ENCODE peak calls at places on chromosomes 11 and 22, in seven cellular contexts. L is H9, U is neuronal stem cell, Z is IMR-90, T is H1, W is mesenchymal stem cell, B is mesendoderm. J is an unnamed sample.

GRCh38 chr11:123798513-123799252 is 7.5 kb downstream of the OR6M1 start:
- DNase-seq in L (no peak), T (no peak), U (no peak), W (no peak), Z (no peak), B (no peak), J (no peak)

GRCh38 chr11:62446091-62446490 is 27.3 kb downstream of the SCGB1A1 start:
- DNase-seq in Z (no peak), T (no peak), L (no peak), W (no peak), U (no peak), B (no peak), J (no peak)

GRCh38 chr11:73193251-73194033 is 24.6 kb upstream of the P2RY2 start:
- DNase-seq in B (no peak), W (no peak), Z (no peak), T (no peak), L (no peak), U (no peak), J (peak)

GRCh38 chr22:20267441-20268288 is 453 bp downstream of the RTN4R start:
- DNase-seq in T (no peak), W (no peak), U (no peak), Z (no peak), L (no peak), B (peak), J (peak)

GRCh38 chr11:64361659-64362058 is 2.7 kb downstream of the RPS6KA4 start:
- DNase-seq in U (no peak), Z (no peak), T (no peak), L (no peak), B (no peak), W (no peak), J (no peak)

GRCh38 chr22:43792905-43793304 is 19.2 kb downstream of the EFCAB6 start:
- DNase-seq in U (no peak), W (no peak), T (no peak), Z (no peak), B (no peak), L (no peak), J (no peak)

GRCh38 chr11:16893456-16894076 is 120.6 kb downstream of the PLEKHA7 start:
- DNase-seq in L (no peak), U (no peak), Z (no peak), T (no peak), B (peak), W (no peak), J (peak)

GRCh38 chr22:28341001-28341400 is 338.6 kb downstream of the TTC28 start:
- DNase-seq in T (no peak), W (no peak), B (no peak), U (no peak), L (no peak), Z (peak), J (no peak)

DNA sequence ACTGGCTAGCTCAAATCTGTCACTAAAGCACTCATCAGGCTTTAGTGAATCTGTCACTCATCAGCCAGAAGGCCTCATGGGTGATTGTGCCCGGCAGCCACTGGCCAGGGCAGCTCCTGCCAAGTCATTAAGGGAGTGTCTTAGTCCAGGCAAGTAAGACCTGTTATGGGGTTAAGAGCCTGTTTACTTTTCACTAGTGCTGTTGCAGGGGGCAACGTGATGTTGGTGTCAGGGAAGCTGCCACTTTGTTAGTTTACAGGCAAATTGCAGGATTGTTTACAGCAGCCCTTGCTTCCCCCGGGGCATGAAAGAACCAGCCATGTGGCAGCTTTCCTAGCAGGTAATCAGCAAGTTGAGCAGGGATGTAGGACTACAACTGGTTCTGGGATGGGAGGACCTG is 155.6 kb upstream of the NCAM1 start:
- DNase-seq in L (no peak), U (no peak), W (no peak), B (no peak), T (no peak), Z (no peak), J (no peak)
- H3K18ac ChIP-seq in L (no peak), U (no peak), W (no peak), B (no peak), T (no peak), Z (no peak), J (no peak)

GRCh38 chr11:67431346-67432249 is 3.3 kb downstream of the RPS6KB2 start:
- DNase-seq in Z (no peak), B (no peak), T (no peak), L (no peak), W (no peak), U (no peak), J (peak)

GRCh38 chr11:67433536-67434394 is 3.7 kb downstream of the PTPRCAP start:
- DNase-seq in W (no peak), L (no peak), B (no peak), Z (no peak), T (no peak), U (no peak), J (no peak)

GRCh38 chr11:67434395-67434881 is 3.0 kb downstream of the PTPRCAP start:
- DNase-seq in L (no peak), T (no peak), B (no peak), U (no peak), W (no peak), Z (no peak), J (no peak)

GRCh38 chr11:67435031-67435726 is 2.3 kb downstream of the PTPRCAP start:
- DNase-seq in T (no peak), U (no peak), W (no peak), Z (no peak), L (no peak), B (no peak), J (no peak)

GRCh38 chr11:67432655-67433349 is 4.5 kb downstream of the RPS6KB2 start:
- DNase-seq in T (no peak), B (no peak), L (no peak), U (no peak), Z (no peak), W (no peak), J (no peak)
- H3K18ac ChIP-seq in T (no peak), B (no peak), L (no peak), U (no peak), Z (no peak), W (no peak), J (no peak)

DNA sequence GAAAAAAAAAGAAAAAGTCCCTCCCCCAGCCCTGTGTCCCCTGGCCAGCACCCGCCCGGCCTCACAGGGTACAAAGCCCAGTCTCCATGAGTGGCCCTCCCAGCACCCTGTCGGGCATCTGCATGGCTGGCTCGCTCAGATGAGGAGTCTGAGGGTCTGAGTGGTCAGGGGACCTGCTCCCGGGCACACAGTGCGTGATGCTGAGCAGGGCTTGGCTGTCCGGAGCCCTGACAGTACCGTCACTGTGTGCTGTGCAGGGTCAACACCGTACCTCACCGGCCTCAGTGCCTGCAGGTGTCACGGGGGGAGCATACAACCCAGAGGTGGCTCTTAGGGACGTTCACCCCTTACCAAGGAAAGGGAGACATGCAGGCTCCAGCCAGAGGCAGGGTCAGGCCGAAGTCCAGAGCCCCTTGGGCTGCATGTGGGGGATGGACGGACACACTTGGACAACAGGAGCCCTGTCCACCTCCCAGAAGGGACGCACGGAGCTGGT is 3.6 kb upstream of the PLXNB2 start:
- DNase-seq in L (no peak), T (no peak), Z (no peak), U (no peak), B (no peak), W (no peak), J (no peak)
- H3K18ac ChIP-seq in L (peak), T (no peak), Z (no peak), U (peak), B (no peak), W (no peak), J (no peak)

GRCh38 chr11:86674965-86675364 is 2.5 kb upstream of the ME3 start:
- DNase-seq in T (no peak), B (no peak), Z (no peak), U (no peak), W (no peak), L (no peak), J (no peak)

GRCh38 chr11:86673055-86673843 is 833 bp upstream of the ME3 start:
- DNase-seq in U (no peak), W (no peak), L (no peak), T (no peak), B (no peak), Z (no peak), J (no peak)

GRCh38 chr11:86676010-86676409 is 3.6 kb upstream of the ME3 start:
- DNase-seq in U (no peak), L (no peak), B (no peak), Z (no peak), T (no peak), W (no peak), J (no peak)

GRCh38 chr11:86672007-86672621 is at the start of gene ME3:
- DNase-seq in B (peak), U (peak), T (no peak), W (peak), Z (peak), L (peak), J (peak)

DNA sequence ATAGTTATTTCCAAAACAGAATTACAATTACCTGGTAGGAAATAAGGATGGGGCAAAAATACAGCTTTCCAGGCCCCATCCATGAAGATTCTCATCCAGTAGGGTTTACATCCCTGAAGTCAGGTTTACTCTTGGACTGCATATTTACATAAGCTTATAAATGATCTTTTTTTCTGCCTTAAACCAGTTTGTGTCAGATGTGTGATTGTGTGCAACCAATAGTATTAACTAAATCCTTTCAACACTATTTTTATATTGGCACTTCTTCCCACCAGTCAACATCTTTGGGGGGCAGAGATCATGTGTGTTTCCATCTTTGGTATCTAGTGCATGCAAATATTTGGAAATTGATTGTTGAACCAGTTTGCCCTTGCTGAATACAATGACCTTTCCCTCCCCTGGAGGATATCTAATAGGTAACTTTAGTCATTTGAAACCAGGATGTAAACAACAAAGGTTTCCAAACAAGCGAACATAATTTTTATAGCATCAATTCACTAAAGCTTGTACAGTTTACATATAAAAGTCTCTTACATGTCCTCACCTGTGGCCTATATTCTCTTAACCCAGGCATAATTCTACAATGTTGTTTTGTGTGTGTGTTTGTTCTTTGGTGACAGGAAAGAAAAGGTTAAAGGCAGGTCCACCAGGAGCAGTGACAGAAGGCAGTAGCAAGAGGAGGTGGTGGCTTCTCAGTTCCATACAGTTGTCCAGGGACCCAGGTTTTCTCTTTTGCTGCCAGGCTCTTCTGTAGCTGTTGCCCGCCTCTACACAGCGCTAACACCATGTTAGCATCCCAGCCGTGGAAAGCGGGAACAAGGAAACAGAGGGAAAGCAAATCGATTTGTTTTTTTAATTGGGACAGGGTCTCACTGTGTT is 1.7 kb upstream of the ME3 start:
- DNase-seq in L (no peak), W (no peak), U (no peak), B (no peak), Z (no peak), T (no peak), J (no peak)
- H3K18ac ChIP-seq in L (no peak), W (no peak), U (peak), B (no peak), Z (no peak), T (no peak), J (no peak)

J was measured in trophoblast cell.